ENCODE peak calls at places on chromosome 6, in six cellular contexts. F, J, R, Q, X and C are unnamed samples. For H3K4me1, the result is how much of the 10 kb centered on the place peaks cover.

GRCh38 chr6:137119196-137120104 is 54.0 kb downstream of the IL22RA2 start:
- DNase-seq in X (peak), F (no peak), Q (no peak), J (no peak), R (peak), C (no peak)

GRCh38 chr6:136652656-136653055 is 102.4 kb upstream of the MAP7 start:
- DNase-seq in Q (no peak), X (no peak), F (no peak), J (no peak), R (no peak), C (no peak)

GRCh38 chr6:17994019-17994418 is 6.6 kb upstream of the KIF13A start:
- DNase-seq in Q (no peak), R (no peak), J (no peak), F (no peak), X (no peak), C (no peak)

GRCh38 chr6:5994234-5994998 is 12.3 kb downstream of the NRN1 start:
- DNase-seq in R (no peak), F (no peak), X (no peak), J (no peak), Q (no peak), C (no peak)

GRCh38 chr6:42618686-42619085 is 54.9 kb downstream of the UBR2 start:
- DNase-seq in J (no peak), X (no peak), R (no peak), F (no peak), Q (no peak), C (no peak)

GRCh38 chr6:143755301-143755744 is 77.6 kb downstream of the PHACTR2 start:
- DNase-seq in X (peak), J (no peak), R (no peak), Q (no peak), F (no peak), C (no peak)

GRCh38 chr6:162165479-162165878 is 562.1 kb downstream of the PRKN start:
- DNase-seq in J (no peak), R (no peak), F (no peak), Q (no peak), X (no peak), C (no peak)

GRCh38 chr6:148945311-148946021 is 198.6 kb downstream of the UST start:
- DNase-seq in J (no peak), X (no peak), F (no peak), Q (no peak), R (no peak), C (no peak)

GRCh38 chr6:158853072-158853871 is 34.1 kb upstream of the EZR start:
- DNase-seq in R (peak), J (peak), X (peak), Q (no peak), F (peak), C (peak)

GRCh38 chr6:6918216-6918983 is 189.4 kb upstream of the RREB1 start:
- DNase-seq in X (peak), J (no peak), R (no peak), F (no peak), Q (no peak), C (no peak)

DNA sequence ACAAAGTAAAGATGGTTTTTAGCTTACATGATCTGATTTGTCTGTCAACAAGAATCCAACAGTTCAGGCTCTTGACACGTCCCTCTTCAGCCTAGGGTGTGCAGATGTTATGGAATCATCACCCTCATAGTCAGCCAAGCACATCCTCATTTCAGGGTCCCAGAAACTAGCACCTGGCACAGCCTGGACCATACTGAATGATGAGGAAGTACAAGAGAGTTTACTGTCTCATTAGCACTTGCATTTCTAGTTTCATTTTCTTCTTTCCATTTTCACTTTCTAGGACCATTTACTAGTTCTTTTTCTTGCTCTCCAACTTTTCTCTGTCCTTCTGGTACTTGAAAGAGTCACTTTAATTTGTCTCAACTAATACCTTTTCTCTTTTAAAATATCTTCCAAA is 6.5 kb downstream of the RIPOR2 start:
- DNase-seq in F (no peak), J (no peak), X (no peak), R (no peak), Q (no peak), C (no peak)
- H3K4me3 ChIP-seq in F (no peak), J (no peak), X (no peak), R (no peak), Q (no peak), C (no peak)

DNA sequence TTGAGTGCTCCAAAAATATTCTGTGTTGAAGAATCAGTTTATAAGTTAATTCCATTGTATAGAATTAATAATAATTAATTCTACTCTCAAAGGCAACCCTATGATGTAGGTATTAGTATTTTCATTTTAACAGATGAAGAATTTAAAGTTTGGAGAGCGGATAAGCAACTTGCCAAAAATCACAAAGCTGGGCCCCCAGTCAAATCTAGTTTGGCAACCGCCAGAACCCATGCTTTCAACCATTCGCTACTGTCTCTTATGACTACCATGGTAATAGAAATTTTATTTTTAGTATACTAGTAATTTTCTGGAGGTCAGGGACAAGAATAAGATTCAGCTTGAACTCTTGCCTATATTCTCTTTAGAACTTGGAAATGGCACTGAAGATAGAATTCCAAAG is 229.8 kb downstream of the IBTK start:
- DNase-seq in J (no peak), F (no peak), Q (no peak), R (no peak), X (no peak), C (no peak)
- H3K4me1 ChIP-seq in J (under half), F (under half), Q (under half), R (under half), X (under half), C (under half)

DNA sequence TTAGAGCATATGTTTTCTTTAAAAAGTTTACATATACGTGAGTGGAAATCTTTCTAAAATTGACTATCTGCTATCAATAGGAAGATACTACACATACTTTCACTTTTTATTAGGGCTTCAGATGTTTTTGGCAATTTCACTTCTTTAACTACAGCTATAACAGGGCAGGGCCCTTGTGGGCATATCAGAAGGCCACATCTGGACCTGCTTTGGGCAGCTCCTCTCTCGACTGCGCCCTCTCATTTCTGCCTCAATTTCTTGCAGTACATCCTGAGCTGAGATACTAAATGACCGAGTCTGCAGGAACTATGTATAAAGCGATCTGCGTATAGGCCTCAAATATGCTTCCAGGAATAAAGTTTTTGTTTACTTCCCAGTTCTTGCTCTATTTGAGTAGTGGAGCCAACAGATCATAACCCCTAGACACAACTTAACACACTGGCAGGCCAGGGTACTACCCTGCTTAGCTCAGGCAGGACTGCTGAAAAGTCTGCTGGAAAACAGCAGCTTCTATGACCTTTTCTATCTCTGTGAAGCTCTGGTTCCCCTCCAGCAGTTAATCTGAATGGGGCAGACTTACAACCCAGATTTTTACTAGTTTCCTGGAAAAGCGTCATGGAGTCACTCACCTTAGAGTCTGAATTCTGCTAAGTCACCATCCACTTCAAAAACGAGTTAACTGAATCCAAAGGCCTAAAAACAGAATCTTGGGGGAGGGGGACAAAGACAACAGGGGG is 12.7 kb downstream of the GCLC start:
- DNase-seq in R (no peak), Q (no peak), J (no peak), X (no peak), F (no peak), C (no peak)
- TF ChIP-seq EP300 in R (no peak), Q (no peak), J (no peak), X (no peak), F (no peak), C (no peak)

GRCh38 chr6:116366740-116367275 is 3.9 kb upstream of the DSE start:
- DNase-seq in F (no peak), R (no peak), Q (no peak), X (no peak), J (no peak), C (no peak)

GRCh38 chr6:116371384-116372209 is 850 bp downstream of the DSE start:
- DNase-seq in F (peak), X (peak), J (peak), Q (peak), R (no peak), C (peak)

GRCh38 chr6:116370328-116370716 is 425 bp upstream of the DSE start:
- DNase-seq in F (no peak), J (no peak), X (peak), Q (no peak), R (no peak), C (no peak)

GRCh38 chr6:116370717-116371383 is at the start of gene DSE:
- DNase-seq in J (peak), R (no peak), X (peak), Q (peak), F (peak), C (peak)

DNA sequence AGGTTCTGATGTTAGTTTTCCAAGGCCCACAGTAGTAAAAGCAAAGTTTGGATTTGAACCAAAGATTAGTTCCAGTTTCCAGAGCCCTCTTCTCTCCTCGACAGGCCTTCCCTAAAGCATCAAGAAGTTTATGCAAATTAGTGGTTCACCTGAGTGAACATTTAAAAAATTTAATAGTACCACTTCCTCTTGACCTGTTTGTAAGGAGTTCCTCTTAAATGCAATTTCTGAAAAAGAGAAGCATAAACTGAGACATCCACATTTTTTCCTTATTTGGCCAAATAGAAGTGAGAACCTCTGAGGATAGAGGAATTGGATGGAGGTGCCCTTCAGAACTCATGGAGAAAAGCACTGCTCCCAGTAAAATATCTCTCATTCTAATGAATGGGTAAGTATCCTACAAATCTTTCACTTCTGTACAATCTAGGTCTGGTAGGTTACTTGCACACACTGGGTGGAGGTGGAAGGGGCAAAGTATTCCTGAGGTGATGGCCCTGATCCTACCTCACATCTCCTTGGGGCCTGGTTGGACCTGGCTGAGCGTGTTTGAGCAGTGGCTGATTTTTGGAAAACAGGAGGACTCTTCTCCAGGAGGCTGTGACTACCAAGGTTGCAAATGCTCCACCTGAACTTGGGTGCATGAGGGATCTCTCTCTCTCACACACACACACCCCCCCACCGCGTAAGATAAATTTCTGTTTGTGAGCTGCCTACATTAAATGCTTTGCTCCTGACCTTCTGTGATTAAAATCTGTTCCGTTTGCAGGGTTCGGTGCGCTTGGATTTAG is 1.0 kb upstream of the DSE start:
- DNase-seq in R (no peak), Q (no peak), F (no peak), J (no peak), X (no peak), C (no peak)
- H3K4me3 ChIP-seq in R (no peak), Q (peak), F (peak), J (peak), X (peak), C (peak)

GRCh38 chr6:25417206-25417605 is 138.0 kb downstream of the CARMIL1 start:
- DNase-seq in X (no peak), F (no peak), J (no peak), Q (no peak), R (no peak), C (no peak)
- H3K4me1 ChIP-seq in X (under half), F (under half), J (under half), Q (under half), R (under half), C (under half)